ENCODE peak calls at places on chromosomes 4 and X, in four cellular contexts. M, P, W and T are unnamed samples.
A peak's percentile ranks its signal among the peaks of the same experiment; 100 is the strongest.

GRCh38 chrX:25442501-25442900 is 426.7 kb upstream of the ARX start:
- DNase-seq in M (no peak), W (peak; percentile 0), P (no peak), T (no peak)

GRCh38 chr4:28092610-28093009 is 1232.0 kb downstream of the STIM2 start:
- DNase-seq in P (no peak), W (no peak), M (no peak), T (no peak)

GRCh38 chr4:98804403-98804802 is 124.5 kb downstream of the EIF4E start:
- DNase-seq in M (no peak), W (no peak), P (no peak), T (no peak)

GRCh38 chrX:13452283-13452682 is 117.1 kb upstream of the EGFL6 start:
- DNase-seq in P (no peak), W (no peak), M (no peak), T (no peak)

GRCh38 chrX:69104756-69105434 is 60.4 kb downstream of the PJA1 start:
- DNase-seq in M (no peak), W (no peak), P (no peak), T (no peak)

GRCh38 chr4:155249036-155249566 is 40.7 kb downstream of the NPY2R start:
- DNase-seq in M (no peak), W (no peak), P (no peak), T (peak; percentile 62)

GRCh38 chr4:28921886-28922285 is 1798.3 kb upstream of the PCDH7 start:
- DNase-seq in M (no peak), P (no peak), W (peak; percentile 2), T (peak; percentile 21)

GRCh38 chr4:165138843-165139242 is 26.2 kb upstream of the TMEM192 start:
- DNase-seq in W (no peak), M (no peak), P (no peak), T (no peak)

GRCh38 chr4:47528651-47529050 is 43.6 kb downstream of the ATP10D start:
- DNase-seq in W (peak; percentile 62), M (no peak), P (no peak), T (no peak)

GRCh38 chr4:40395908-40396806 is 61.0 kb downstream of the CHRNA9 start:
- DNase-seq in W (peak; percentile 61), M (peak; percentile 79), P (no peak), T (peak; percentile 29)

GRCh38 chr4:24067781-24068193 is 177.9 kb upstream of the PPARGC1A start:
- DNase-seq in M (no peak), P (no peak), W (peak; percentile 35), T (peak; percentile 64)

GRCh38 chr4:75056277-75056676 is 123.4 kb downstream of the PARM1 start:
- DNase-seq in P (no peak), W (no peak), M (no peak), T (no peak)

GRCh38 chr4:25050370-25051098 is 19.8 kb upstream of the LGI2 start:
- DNase-seq in P (no peak), M (no peak), W (no peak), T (no peak)

GRCh38 chr4:108370291-108370690 is 201.6 kb upstream of the LEF1 start:
- DNase-seq in W (no peak), M (no peak), P (no peak), T (no peak)

GRCh38 chr4:8849266-8850073 is 22.2 kb downstream of the HMX1 start:
- DNase-seq in P (no peak), W (no peak), M (no peak), T (no peak)

GRCh38 chr4:64727960-64728359 is 318.7 kb upstream of the TECRL start:
- DNase-seq in M (no peak), W (no peak), P (no peak), T (no peak)

GRCh38 chrX:108299101-108299591 is 139.1 kb downstream of the COL4A6 start:
- DNase-seq in M (no peak), W (peak; percentile 66), P (no peak), T (peak; percentile 34)

GRCh38 chr4:76626686-76627465 is 191.8 kb downstream of the SHROOM3 start:
- DNase-seq in W (peak; percentile 38), M (no peak), P (no peak), T (no peak)
- TF ChIP-seq CTCF in W (peak; percentile 46), M (no peak), P (no peak), T (peak; percentile 44)

GRCh38 chr4:177182728-177183127 is 126.9 kb upstream of the NEIL3 start:
- DNase-seq in M (no peak), P (no peak), W (no peak), T (no peak)

GRCh38 chr4:177182156-177182555 is 127.5 kb upstream of the NEIL3 start:
- DNase-seq in P (no peak), W (peak; percentile 35), M (no peak), T (no peak)

GRCh38 chr4:177175473-177175872 is 134.2 kb upstream of the NEIL3 start:
- DNase-seq in P (no peak), M (no peak), W (no peak), T (no peak)

GRCh38 chr4:177177446-177178160 is 132.1 kb upstream of the NEIL3 start:
- DNase-seq in W (peak; percentile 68), P (no peak), M (no peak), T (peak; percentile 15)
- H3K4me3 ChIP-seq in W (no peak overlapping the region), P (no peak overlapping the region), M (no peak overlapping the region), T (no peak overlapping the region)

GRCh38 chrX:17242470-17242869 is 132.5 kb upstream of the NHS start:
- DNase-seq in M (peak; percentile 32), W (peak; percentile 60), P (peak; percentile 1), T (peak; percentile 5)
- TF ChIP-seq CTCF in M (peak; percentile 66), W (peak; percentile 60), P (peak; percentile 74), T (peak; percentile 75)

GRCh38 chrX:53280316-53280702 is 1.1 kb downstream of the IQSEC2 start:
- DNase-seq in M (no peak), P (no peak), W (no peak), T (no peak)
- H3K4me3 ChIP-seq in M (peak overlapping the region; percentile 31), P (peak overlapping the region; percentile 71), W (peak overlapping the region; percentile 43), T (no peak overlapping the region)

DNA sequence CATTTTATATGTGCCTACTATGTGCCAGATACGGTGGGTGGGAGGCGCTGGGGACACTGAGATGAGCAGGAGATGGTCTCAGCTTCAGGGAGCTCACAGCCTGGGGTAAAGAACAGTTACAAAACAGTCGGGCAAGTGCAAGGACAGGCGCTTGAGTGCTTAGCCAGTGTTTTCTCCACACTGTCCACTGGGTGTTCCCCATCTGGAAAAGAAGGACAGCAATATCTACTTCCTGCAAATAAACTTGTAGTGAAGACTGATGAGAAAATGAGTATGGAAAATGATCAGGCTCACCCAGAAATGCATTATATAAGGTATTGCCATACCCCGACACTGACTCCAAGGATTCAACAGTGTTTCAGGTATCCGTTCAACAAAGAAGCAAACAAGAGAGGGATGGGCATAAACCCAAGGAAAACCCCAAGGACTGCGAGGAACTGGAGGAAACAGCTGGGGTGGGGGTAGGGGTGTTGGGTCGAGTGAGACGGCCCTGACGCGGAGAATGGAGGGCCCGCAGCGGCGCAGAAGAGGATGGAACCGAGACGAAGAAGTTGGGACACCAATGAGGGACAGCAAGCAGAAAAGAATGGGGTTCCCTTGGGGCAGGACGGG is 805 bp downstream of the TMEM185A start:
- DNase-seq in P (no peak), W (peak; percentile 55), M (no peak), T (no peak)
- TF ChIP-seq CTCF in P (no peak), W (peak; percentile 29), M (peak; percentile 24), T (peak; percentile 19)

DNA sequence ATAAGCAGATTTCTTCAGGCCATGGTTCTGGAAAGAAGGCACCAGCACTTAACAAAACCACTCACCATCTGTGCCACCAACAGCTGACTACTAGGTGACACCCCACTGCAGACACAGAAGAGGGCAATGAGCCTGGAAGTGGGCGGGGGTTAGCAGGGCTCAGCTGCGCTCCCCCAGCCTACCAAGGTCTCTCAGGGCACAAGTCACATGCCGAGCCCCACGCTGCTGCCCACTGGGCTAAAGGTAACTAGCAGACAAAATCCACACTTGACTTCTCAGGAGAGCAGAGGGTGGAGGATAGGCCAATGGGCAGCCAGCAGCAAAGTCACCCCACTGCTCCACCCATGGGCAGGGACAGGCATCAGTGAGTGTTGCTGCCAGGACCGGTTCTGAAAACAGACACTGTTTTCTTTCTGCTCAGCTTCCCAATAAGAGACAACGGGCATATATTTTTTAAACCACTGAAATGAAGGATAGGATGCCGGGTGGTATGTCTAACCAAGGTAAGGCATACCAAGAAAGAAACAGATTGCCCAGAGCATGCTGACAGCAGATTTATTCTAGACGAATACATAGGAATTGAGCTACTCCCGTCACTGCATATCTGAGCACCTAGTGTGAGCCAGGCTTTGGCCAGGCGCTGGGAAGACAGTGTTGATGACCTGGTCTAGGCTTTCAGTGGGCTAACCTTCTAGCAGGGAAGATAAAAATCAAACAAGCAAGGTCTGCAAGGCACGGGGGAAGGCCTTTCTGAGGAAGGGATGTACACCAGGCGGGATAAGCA is 20.1 kb downstream of the ACSL1 start:
- DNase-seq in M (no peak), W (no peak), P (no peak), T (no peak)
- H3K4me3 ChIP-seq in M (no peak overlapping the region), W (no peak overlapping the region), P (no peak overlapping the region), T (peak overlapping the region; percentile 21)

DNA sequence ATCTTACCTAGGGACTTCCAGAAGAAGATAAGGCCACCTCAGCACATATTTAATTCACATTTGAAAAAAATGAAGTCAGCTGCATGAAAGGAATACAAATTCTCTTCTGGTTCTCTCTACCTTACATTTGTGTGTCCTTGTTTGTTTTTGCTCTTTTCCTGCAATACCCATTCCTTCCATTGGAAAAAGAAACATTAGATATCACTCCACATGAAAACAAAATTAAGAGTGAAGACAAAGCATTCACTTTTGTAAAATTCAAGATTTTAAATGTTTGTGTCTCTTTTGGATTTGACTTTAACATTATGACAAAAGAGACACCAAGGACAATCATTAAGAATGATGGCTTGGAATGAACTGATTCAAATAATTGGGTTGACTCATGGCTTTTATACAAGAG is 1351.8 kb downstream of the FSTL5 start:
- DNase-seq in M (no peak), P (no peak), W (no peak), T (no peak)
- TF ChIP-seq CTCF in M (no peak), P (no peak), W (no peak), T (no peak)

DNA sequence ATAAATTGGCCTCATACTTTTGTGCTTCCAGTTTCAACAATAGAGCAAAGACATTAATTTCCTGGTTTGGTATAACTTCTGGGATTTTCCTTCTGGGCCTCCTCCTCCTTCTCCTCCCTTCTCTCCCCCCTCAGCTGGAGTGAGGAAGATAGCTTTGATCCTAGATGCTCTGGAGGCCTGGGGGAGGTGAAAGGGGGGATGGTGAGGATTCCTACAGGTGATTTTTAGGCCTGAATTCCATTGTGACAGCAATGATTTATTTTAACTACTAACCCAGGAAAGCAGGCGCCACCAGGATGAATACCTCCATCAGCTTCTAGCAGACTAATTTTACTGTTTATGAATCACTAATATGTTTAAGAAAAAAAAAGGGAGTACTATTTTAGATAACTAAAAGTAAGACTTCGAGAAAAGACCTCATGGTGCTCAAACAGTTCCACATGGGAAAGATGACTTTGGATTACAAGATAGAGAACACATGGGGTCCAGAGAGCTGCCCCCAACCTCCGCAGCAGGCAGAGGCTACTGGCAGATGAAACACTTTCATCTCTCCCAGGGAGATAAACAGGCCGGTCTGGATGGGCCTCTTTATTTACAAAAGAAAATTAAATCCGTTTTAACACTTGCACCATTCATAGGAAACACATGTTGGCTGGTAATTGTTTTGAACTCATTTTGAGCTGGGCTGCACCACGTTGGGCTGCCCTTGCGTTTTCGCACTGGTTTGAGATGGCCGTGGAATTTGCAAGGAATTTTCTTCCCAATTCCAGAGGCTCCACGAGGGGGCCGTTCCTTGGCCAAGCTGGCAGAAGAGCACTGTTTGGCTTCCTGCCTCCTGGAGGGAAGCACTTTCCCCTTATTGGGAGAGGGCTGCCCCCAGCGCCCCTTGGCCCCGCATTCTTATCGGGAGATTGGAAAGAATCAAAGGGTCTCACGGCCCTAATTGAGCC is 125.1 kb upstream of the STX18 start:
- DNase-seq in P (no peak), W (peak; percentile 37), M (peak; percentile 53), T (no peak)
- H3K4me3 ChIP-seq in P (no peak overlapping the region), W (no peak overlapping the region), M (no peak overlapping the region), T (no peak overlapping the region)